ENCODE peak calls at places on chromosomes 2 and 18, in five cellular contexts. H is Karpas-422; A is naive thymus-derived CD4-positive, alpha-beta T cell; Y is islet precursor cell; U is AG04450. Q is an unnamed sample.

GRCh38 chr2:143433840-143434239 is 304.6 kb downstream of the ARHGAP15 start:
- DNase-seq in H (no peak), A (no peak), Y (no peak), U (no peak), Q (no peak)

GRCh38 chr18:6741290-6741689 is 11.8 kb downstream of the ARHGAP28 start:
- DNase-seq in H (no peak), A (no peak), Y (peak), U (peak), Q (no peak)

GRCh38 chr2:180240774-180241173 is 233.7 kb upstream of the CWC22 start:
- DNase-seq in H (peak), A (no peak), Y (no peak), U (no peak), Q (peak)

GRCh38 chr18:51447943-51448342 is 250.5 kb upstream of the MEX3C start:
- DNase-seq in H (no peak), A (no peak), Y (no peak), U (no peak), Q (no peak)

GRCh38 chr2:200028998-200029397 is 73.6 kb downstream of the MAIP1 start:
- DNase-seq in H (no peak), A (no peak), Y (no peak), U (no peak), Q (no peak)

GRCh38 chr18:9444549-9444948 is 30.8 kb upstream of the RALBP1 start:
- DNase-seq in H (no peak), A (no peak), Y (no peak), U (no peak), Q (no peak)

GRCh38 chr2:98913916-98914712 is 21.9 kb downstream of the CRACDL start:
- DNase-seq in H (no peak), A (no peak), Y (peak), U (no peak), Q (no peak)

GRCh38 chr2:25851740-25852503 is 26.4 kb downstream of the ASXL2 start:
- DNase-seq in H (peak), A (peak), Y (no peak), U (peak), Q (peak)

GRCh38 chr2:234996467-234997270 is 44.9 kb downstream of the SH3BP4 start:
- DNase-seq in H (no peak), A (no peak), Y (peak), U (peak), Q (no peak)

GRCh38 chr18:5468394-5468793 is 75.4 kb downstream of the EPB41L3 start:
- DNase-seq in H (no peak), A (no peak), Y (no peak), U (no peak), Q (no peak)

GRCh38 chr2:85326946-85327756 is 638 bp downstream of the TGOLN2 start:
- DNase-seq in H (peak), A (peak), Y (peak), U (no peak), Q (peak)

GRCh38 chr2:15614545-15615309 is 23.1 kb downstream of the DDX1 start:
- DNase-seq in H (no peak), A (no peak), Y (no peak), U (no peak), Q (no peak)

GRCh38 chr2:140506606-140507005 is 1624.2 kb downstream of the LRP1B start:
- DNase-seq in H (no peak), A (no peak), Y (no peak), U (no peak), Q (no peak)

GRCh38 chr2:41718703-41719102 is 329.1 kb upstream of the PKDCC start:
- DNase-seq in H (no peak), A (no peak), Y (no peak), U (no peak), Q (no peak)

GRCh38 chr2:155223781-155224406 is 525.4 kb downstream of the KCNJ3 start:
- DNase-seq in H (peak), A (no peak), Y (no peak), U (no peak), Q (peak)